ENCODE peak calls at places on chromosome 16, in six cellular contexts. N is ovary, H is cardiac muscle cell, S is Peyer's patch, P is hepatocyte, T is adrenal gland. M is an unnamed sample. For H3K4me1 and H3K27me3, the result is how much of the 10 kb centered on the place peaks cover.

GRCh38 chr16:58644765-58645487 is 15.3 kb upstream of the CNOT1 start:
- DNase-seq in S (no peak), P (no peak), H (no peak), T (no peak), N (no peak), M (no peak)

GRCh38 chr16:79821911-79822310 is 221.4 kb upstream of the MAF start:
- DNase-seq in N (no peak), H (no peak), P (no peak), T (no peak), S (no peak), M (no peak)

GRCh38 chr16:10266809-10267208 is 84.6 kb upstream of the GRIN2A start:
- DNase-seq in S (no peak), N (no peak), T (no peak), P (no peak), H (no peak), M (no peak)

GRCh38 chr16:73020409-73020884 is 27.5 kb downstream of the ZFHX3 start:
- DNase-seq in H (no peak), T (peak), S (peak), P (peak), N (no peak), M (no peak)

GRCh38 chr16:81669473-81670350 is 109.4 kb upstream of the PLCG2 start:
- DNase-seq in H (no peak), P (no peak), S (no peak), N (no peak), T (no peak), M (no peak)

GRCh38 chr16:336269-336668 is 16.3 kb downstream of the AXIN1 start:
- DNase-seq in H (no peak), N (no peak), P (no peak), T (no peak), S (no peak), M (no peak)

GRCh38 chr16:87186876-87187533 is 130.2 kb downstream of the C16orf95 start:
- DNase-seq in P (no peak), T (no peak), N (no peak), S (no peak), H (no peak), M (no peak)

GRCh38 chr16:6517321-6517720 is 815.3 kb upstream of the RBFOX1 start:
- DNase-seq in N (no peak), T (no peak), H (no peak), S (no peak), P (no peak), M (no peak)

GRCh38 chr16:82192665-82193064 is 22.6 kb upstream of the MPHOSPH6 start:
- DNase-seq in H (no peak), P (no peak), S (no peak), T (peak), N (no peak), M (no peak)

GRCh38 chr16:54066451-54067056 is 220.0 kb downstream of the IRX3 start:
- DNase-seq in S (no peak), T (peak), N (no peak), P (no peak), H (no peak), M (no peak)

GRCh38 chr16:16095646-16096045 is 127.6 kb downstream of the ABCC6 start:
- DNase-seq in T (no peak), S (no peak), N (no peak), P (no peak), H (no peak), M (no peak)

GRCh38 chr16:25007284-25007984 is 7.7 kb downstream of the ARHGAP17 start:
- DNase-seq in N (no peak), T (no peak), S (no peak), P (no peak), H (no peak), M (no peak)
- H3K4me1 ChIP-seq in N (under half), T (under half), S (half or more), P (under half), H (under half), M (half or more)

GRCh38 chr16:76857402-76857801 is 333.6 kb upstream of the MON1B start:
- DNase-seq in H (no peak), S (no peak), P (no peak), T (no peak), N (no peak), M (no peak)

GRCh38 chr16:76854234-76854633 is 336.8 kb upstream of the MON1B start:
- DNase-seq in H (peak), P (peak), N (no peak), T (peak), S (no peak), M (no peak)

DNA sequence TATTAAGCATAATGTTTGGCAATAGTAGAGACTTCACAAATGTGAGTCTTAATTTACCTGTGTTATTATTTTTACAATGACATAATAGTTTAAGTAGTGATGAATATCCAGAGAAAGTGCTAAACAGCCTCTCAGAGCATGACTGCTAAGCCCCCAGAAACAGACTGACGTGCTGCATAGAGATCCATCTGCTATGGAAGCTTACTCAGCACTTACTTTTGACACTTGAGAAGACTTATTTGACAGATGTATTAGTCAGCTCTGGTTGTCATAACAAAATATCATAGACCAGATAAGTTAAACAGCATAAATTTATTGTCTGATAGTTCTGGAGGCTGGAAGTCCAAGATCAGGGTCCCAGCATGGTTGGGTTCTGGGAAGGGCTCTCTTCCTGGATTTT is 334.9 kb upstream of the MON1B start:
- DNase-seq in T (no peak), S (no peak), N (no peak), P (no peak), H (no peak), M (no peak)
- H3K27ac ChIP-seq in T (no peak), S (no peak), N (no peak), P (no peak), H (no peak), M (no peak)

GRCh38 chr16:49839462-49839825 is 16.5 kb downstream of the ZNF423 start:
- DNase-seq in S (no peak), H (no peak), P (no peak), T (no peak), N (no peak), M (no peak)
- H3K27me3 ChIP-seq in S (under half), H (under half), P (under half), T (under half), N (under half), M (under half)

DNA sequence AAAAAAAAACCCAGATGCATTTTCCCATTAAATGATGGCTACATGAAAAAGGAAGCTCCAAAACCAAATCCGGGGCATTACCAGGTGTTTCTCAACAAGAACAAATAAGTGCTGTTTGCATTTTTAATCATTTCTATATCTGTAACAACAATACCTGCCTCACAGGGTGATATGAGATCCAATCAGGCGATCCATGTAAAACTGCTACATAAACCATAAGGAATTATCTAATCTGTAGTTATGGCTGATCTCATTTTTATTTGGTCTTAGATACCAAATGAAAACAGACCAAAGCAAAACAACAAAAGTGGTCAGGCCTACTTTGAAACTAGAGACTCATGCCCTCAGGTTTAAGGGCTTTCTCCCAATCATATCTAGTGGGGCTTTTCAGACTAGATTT is 28.3 kb downstream of the XPO6 start:
- DNase-seq in P (no peak), H (no peak), S (no peak), T (no peak), N (no peak), M (no peak)
- H3K4me1 ChIP-seq in P (under half), H (under half), S (under half), T (under half), N (under half), M (half or more)

GRCh38 chr16:11353158-11353557 is 7.9 kb downstream of the RMI2 start:
- DNase-seq in S (no peak), H (no peak), N (no peak), P (no peak), T (no peak), M (no peak)
- H3K27ac ChIP-seq in S (no peak), H (no peak), N (no peak), P (peak), T (no peak), M (no peak)

DNA sequence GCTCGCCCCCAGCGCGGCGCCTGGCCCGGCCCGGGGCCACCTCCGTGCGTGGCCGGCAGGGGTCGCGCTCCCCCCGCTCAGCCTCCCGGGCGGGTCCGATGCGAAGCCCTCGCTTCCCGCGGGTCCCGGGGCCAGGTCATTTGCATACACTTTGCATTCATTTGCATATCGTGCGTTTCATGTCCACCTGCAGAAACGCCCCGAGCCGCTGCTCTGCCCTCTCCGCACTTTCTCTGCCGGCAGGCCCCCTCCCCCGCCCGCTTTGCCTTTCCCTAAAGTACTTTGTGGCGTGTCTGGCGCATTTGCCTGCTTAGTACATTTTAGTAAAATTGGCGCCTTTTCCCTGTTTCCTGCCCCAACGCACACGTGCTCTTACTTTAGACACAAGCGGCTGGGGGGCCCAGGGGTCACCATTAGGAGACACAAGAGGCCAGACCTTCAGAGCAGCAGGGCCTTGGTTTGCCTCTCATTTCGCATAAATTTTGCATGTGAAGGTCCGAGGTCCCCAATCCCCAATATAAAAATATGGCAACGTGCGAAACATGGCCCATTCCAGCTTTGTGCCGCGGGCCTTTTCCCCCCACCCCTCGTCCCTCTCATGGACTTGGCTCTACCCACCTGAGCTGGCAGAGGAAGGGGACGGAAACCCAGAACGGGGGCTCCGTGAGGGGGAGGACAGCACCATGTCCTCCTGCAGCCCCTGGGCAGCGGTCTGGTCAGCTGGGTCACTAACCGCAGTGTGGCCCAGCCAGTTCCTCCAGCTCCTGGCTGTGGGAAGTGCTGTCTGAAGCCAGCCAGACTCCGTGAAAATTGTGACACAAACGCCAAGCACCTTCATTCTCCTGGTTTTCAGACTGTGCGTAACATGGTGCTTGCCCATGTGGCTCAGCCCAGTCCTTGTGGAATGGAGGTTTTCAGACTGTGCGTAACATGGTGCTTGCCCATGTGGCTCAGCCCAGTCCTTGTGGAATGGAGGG is 34.8 kb downstream of the CBFA2T3 start:
- DNase-seq in H (peak), T (no peak), P (peak), S (peak), N (no peak), M (no peak)
- H3K27me3 ChIP-seq in H (under half), T (under half), P (under half), S (under half), N (under half), M (under half)

GRCh38 chr16:29753516-29753915 is 7.7 kb upstream of the C16orf54 start:
- DNase-seq in T (no peak), H (no peak), P (no peak), N (no peak), S (no peak), M (no peak)

GRCh38 chr16:29760567-29761279 is 14.9 kb upstream of the C16orf54 start:
- DNase-seq in T (no peak), P (peak), S (peak), N (no peak), H (no peak), M (no peak)

GRCh38 chr16:29761882-29762281 is 16.1 kb upstream of the C16orf54 start:
- DNase-seq in P (no peak), N (no peak), S (no peak), T (peak), H (no peak), M (no peak)

GRCh38 chr16:29756654-29757053 is 10.9 kb upstream of the C16orf54 start:
- DNase-seq in H (peak), P (peak), S (no peak), T (no peak), N (no peak), M (no peak)

DNA sequence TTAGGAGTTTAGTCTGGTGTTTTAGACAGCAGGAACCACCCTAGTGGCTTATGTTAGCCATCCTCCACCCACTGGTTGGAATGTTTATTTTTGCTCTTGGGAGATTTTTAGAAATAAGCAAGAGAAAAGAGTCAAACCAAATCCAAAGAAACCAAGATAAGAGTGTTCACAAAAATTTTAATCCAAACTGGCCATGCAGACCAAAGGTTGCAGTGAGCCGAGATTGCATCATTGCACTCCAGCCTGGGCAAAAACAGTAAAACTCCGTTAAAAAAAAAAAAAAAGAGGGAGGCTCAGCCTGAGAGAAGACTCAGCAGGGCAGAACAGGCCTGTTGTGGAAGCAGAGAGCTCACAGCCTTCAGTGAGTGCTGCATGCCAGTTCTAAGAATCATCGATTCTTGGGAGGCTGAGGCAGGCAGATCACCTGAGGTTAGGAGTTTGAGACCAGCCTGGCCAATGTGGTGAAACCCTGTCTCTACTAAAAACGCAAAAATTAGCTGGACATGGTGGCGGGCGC is 12.2 kb upstream of the C16orf54 start:
- DNase-seq in T (peak), S (no peak), N (peak), P (peak), H (no peak), M (no peak)
- H3K4me1 ChIP-seq in T (under half), S (under half), N (under half), P (under half), H (under half), M (under half)

GRCh38 chr16:85634747-85635544 is 21.8 kb downstream of the GSE1 start:
- DNase-seq in T (no peak), H (no peak), S (no peak), P (no peak), N (no peak), M (no peak)
- H3K27ac ChIP-seq in T (peak), H (no peak), S (no peak), P (no peak), N (no peak), M (no peak)

GRCh38 chr16:46920402-46921068 is 36.4 kb downstream of the GPT2 start:
- DNase-seq in T (peak), P (no peak), S (no peak), N (no peak), H (no peak), M (no peak)
- H3K27me3 ChIP-seq in T (under half), P (under half), S (under half), N (under half), H (under half), M (under half)

GRCh38 chr16:68346892-68347480 is 36.2 kb downstream of the PRMT7 start:
- DNase-seq in H (no peak), N (no peak), S (no peak), T (no peak), P (no peak), M (no peak)

GRCh38 chr16:68344252-68344651 is 33.4 kb downstream of the PRMT7 start:
- DNase-seq in T (peak), S (no peak), H (no peak), P (no peak), N (peak), M (no peak)

GRCh38 chr16:68345958-68346635 is 35.3 kb downstream of the PRMT7 start:
- DNase-seq in P (no peak), H (no peak), N (no peak), S (no peak), T (no peak), M (no peak)

GRCh38 chr16:68347605-68348004 is 36.8 kb downstream of the PRMT7 start:
- DNase-seq in H (no peak), P (no peak), T (peak), S (no peak), N (no peak), M (no peak)

DNA sequence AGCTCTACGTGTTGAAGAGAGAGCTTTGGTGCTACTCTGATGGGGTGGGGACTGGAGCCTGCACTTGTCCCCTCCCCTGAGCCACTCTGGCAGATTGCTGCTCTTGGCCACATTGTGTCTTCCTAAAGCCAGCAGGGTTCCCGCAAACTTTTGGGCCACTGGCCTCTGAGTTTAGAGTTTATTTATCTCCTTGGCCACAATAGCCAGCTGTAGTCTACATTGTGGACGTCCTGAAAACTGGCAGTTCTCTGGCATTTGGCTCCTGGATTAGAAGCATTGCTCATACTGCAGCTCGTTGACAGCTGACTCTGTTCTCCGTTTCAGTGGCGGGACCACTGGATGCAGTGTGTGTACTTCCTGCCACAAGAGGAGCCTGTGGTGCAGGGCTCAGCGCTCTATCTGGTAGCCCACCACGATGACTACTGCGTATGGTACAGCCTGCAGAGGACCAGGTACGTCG is 34.6 kb downstream of the PRMT7 start:
- DNase-seq in P (no peak), T (no peak), H (no peak), N (no peak), S (no peak), M (no peak)
- H3K4me1 ChIP-seq in P (under half), T (under half), H (under half), N (under half), S (under half), M (under half)

M was measured in CD4-positive, alpha-beta memory T cell.